ENCODE peak calls at places on chromosome 12, in seven cellular contexts. One of them, this sample, is unnamed.
A peak's percentile ranks its signal among the peaks of the same experiment; 100 is the strongest.

GRCh38 chr12:15001733-15002471 is 29.1 kb downstream of the PDE6H start:
- DNase-seq in CD8-positive, alpha-beta memory T cell: no peak
- DNase-seq in right atrium auricular region: peak; percentile 62
- DNase-seq in cardiac muscle cell: peak; percentile 77
- DNase-seq in aorta: peak; percentile 80
- DNase-seq in HepG2: peak; percentile 6
- DNase-seq in A549: no peak
- DNase-seq in this sample: no peak

GRCh38 chr12:3262466-3262865 is 185.3 kb downstream of the TSPAN9 start:
- DNase-seq in HepG2: no peak
- DNase-seq in right atrium auricular region: no peak
- DNase-seq in A549: no peak
- DNase-seq in CD8-positive, alpha-beta memory T cell: no peak
- DNase-seq in aorta: no peak
- DNase-seq in cardiac muscle cell: no peak
- DNase-seq in this sample: no peak

GRCh38 chr12:77855548-77855947 is 24.9 kb downstream of the NAV3 start:
- DNase-seq in CD8-positive, alpha-beta memory T cell: no peak
- DNase-seq in right atrium auricular region: no peak
- DNase-seq in cardiac muscle cell: no peak
- DNase-seq in HepG2: no peak
- DNase-seq in aorta: no peak
- DNase-seq in A549: no peak
- DNase-seq in this sample: no peak

GRCh38 chr12:7915911-7916403 is 20.0 kb downstream of the SLC2A3 start:
- DNase-seq in aorta: peak; percentile 74
- DNase-seq in HepG2: no peak
- DNase-seq in right atrium auricular region: no peak
- DNase-seq in CD8-positive, alpha-beta memory T cell: no peak
- DNase-seq in cardiac muscle cell: peak; percentile 12
- DNase-seq in A549: no peak
- DNase-seq in this sample: no peak

GRCh38 chr12:55068416-55069010 is 48.7 kb downstream of the NEUROD4 start:
- DNase-seq in HepG2: peak; percentile 30
- DNase-seq in cardiac muscle cell: peak; percentile 73
- DNase-seq in right atrium auricular region: no peak
- DNase-seq in aorta: no peak
- DNase-seq in CD8-positive, alpha-beta memory T cell: peak; percentile 34
- DNase-seq in A549: peak; percentile 68
- DNase-seq in this sample: no peak

GRCh38 chr12:108297424-108297823 is 41.7 kb downstream of the CMKLR1 start:
- DNase-seq in HepG2: no peak
- DNase-seq in right atrium auricular region: no peak
- DNase-seq in cardiac muscle cell: no peak
- DNase-seq in CD8-positive, alpha-beta memory T cell: no peak
- DNase-seq in aorta: no peak
- DNase-seq in A549: no peak
- DNase-seq in this sample: no peak

GRCh38 chr12:87930033-87930432 is 99.2 kb downstream of the C12orf50 start:
- DNase-seq in A549: no peak
- DNase-seq in right atrium auricular region: no peak
- DNase-seq in CD8-positive, alpha-beta memory T cell: no peak
- DNase-seq in HepG2: no peak
- DNase-seq in aorta: no peak
- DNase-seq in cardiac muscle cell: peak; percentile 43
- DNase-seq in this sample: no peak

GRCh38 chr12:130254476-130255276 is 83.0 kb upstream of the PIWIL1 start:
- DNase-seq in A549: no peak
- DNase-seq in cardiac muscle cell: no peak
- DNase-seq in aorta: no peak
- DNase-seq in CD8-positive, alpha-beta memory T cell: no peak
- DNase-seq in HepG2: no peak
- DNase-seq in right atrium auricular region: no peak
- DNase-seq in this sample: peak; percentile 33

GRCh38 chr12:11823043-11823442 is 173.6 kb downstream of the ETV6 start:
- DNase-seq in A549: no peak
- DNase-seq in right atrium auricular region: no peak
- DNase-seq in aorta: no peak
- DNase-seq in HepG2: no peak
- DNase-seq in cardiac muscle cell: peak; percentile 76
- DNase-seq in CD8-positive, alpha-beta memory T cell: no peak
- DNase-seq in this sample: no peak

GRCh38 chr12:81350309-81350708 is 272.4 kb downstream of the ACSS3 start:
- DNase-seq in right atrium auricular region: no peak
- DNase-seq in HepG2: no peak
- DNase-seq in cardiac muscle cell: peak; percentile 3
- DNase-seq in aorta: no peak
- DNase-seq in A549: no peak
- DNase-seq in CD8-positive, alpha-beta memory T cell: no peak
- DNase-seq in this sample: no peak

GRCh38 chr12:93785262-93786010 is 108.3 kb downstream of the CRADD start:
- DNase-seq in HepG2: peak; percentile 63
- DNase-seq in right atrium auricular region: peak; percentile 85
- DNase-seq in cardiac muscle cell: peak; percentile 94
- DNase-seq in CD8-positive, alpha-beta memory T cell: peak; percentile 30
- DNase-seq in A549: peak; percentile 96
- DNase-seq in aorta: no peak
- DNase-seq in this sample: no peak

GRCh38 chr12:11839093-11839641 is 189.7 kb downstream of the ETV6 start:
- DNase-seq in cardiac muscle cell: peak; percentile 85
- DNase-seq in A549: no peak
- DNase-seq in CD8-positive, alpha-beta memory T cell: no peak
- DNase-seq in HepG2: no peak
- DNase-seq in right atrium auricular region: peak; percentile 68
- DNase-seq in aorta: no peak
- DNase-seq in this sample: no peak

GRCh38 chr12:13596714-13597113 is 384.7 kb downstream of the GRIN2B start:
- DNase-seq in HepG2: no peak
- DNase-seq in right atrium auricular region: no peak
- DNase-seq in CD8-positive, alpha-beta memory T cell: no peak
- DNase-seq in A549: no peak
- DNase-seq in aorta: no peak
- DNase-seq in cardiac muscle cell: no peak
- DNase-seq in this sample: no peak

GRCh38 chr12:93616584-93617101 is 44.2 kb downstream of the SOCS2 start:
- DNase-seq in A549: peak; percentile 23
- DNase-seq in cardiac muscle cell: no peak
- DNase-seq in aorta: no peak
- DNase-seq in CD8-positive, alpha-beta memory T cell: no peak
- DNase-seq in HepG2: no peak
- DNase-seq in right atrium auricular region: no peak
- DNase-seq in this sample: no peak

GRCh38 chr12:121334513-121335343 is 17.5 kb downstream of the ANAPC5 start:
- DNase-seq in CD8-positive, alpha-beta memory T cell: peak; percentile 46
- DNase-seq in right atrium auricular region: no peak
- DNase-seq in aorta: no peak
- DNase-seq in cardiac muscle cell: peak; percentile 84
- DNase-seq in A549: peak; percentile 85
- DNase-seq in HepG2: peak; percentile 58
- DNase-seq in this sample: peak; percentile 48

DNA sequence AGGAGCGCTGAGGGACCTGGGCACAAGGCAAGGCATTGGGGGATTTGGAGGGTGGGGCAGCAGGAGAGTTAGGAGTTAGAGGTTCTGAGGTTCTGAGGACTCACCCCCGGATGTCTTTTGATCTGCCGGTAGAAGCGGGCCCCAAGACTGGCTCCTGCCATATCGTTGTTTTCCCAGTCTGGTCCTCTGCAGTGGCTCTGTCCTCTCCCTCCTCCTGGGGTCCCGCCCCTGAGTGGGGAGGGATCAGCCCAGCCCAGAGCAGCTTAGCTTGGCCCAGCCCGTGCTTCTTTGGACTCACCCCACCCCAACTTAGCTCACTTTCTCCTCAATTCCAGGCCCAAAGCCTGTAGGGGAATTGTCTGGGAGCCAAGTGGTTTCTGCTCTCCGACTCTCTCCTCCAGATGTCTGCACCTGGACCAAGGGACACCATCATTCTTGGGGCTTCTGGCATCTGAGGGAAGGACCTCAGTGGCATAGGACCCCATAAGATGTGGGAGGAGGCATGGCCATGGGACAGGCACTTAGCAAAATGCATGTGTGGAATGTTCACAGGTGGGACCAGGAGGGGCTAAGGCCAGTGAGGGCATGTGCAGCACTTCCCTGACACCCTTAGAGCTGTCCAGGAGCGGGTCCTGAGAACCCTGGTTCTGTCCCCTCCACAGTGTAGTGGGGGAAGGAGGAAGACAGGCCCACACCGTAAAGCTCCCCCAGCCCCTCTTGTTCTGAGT is 7.6 kb downstream of the SHMT2 start:
- DNase-seq in aorta: peak; percentile 81
- DNase-seq in cardiac muscle cell: no peak
- DNase-seq in A549: no peak
- DNase-seq in CD8-positive, alpha-beta memory T cell: no peak
- DNase-seq in right atrium auricular region: no peak
- DNase-seq in HepG2: no peak
- DNase-seq in this sample: no peak
- H3K27ac ChIP-seq in aorta: no peak overlapping the region
- H3K27ac ChIP-seq in cardiac muscle cell: no peak overlapping the region
- H3K27ac ChIP-seq in A549: no peak overlapping the region
- H3K27ac ChIP-seq in CD8-positive, alpha-beta memory T cell: no peak overlapping the region
- H3K27ac ChIP-seq in right atrium auricular region: no peak overlapping the region
- H3K27ac ChIP-seq in HepG2: no peak overlapping the region
- H3K27ac ChIP-seq in this sample: peak overlapping the region; percentile 24

GRCh38 chr12:47718531-47718930 is 6.8 kb downstream of the ENDOU start:
- DNase-seq in HepG2: no peak
- DNase-seq in A549: no peak
- DNase-seq in cardiac muscle cell: no peak
- DNase-seq in right atrium auricular region: peak; percentile 11
- DNase-seq in aorta: no peak
- DNase-seq in CD8-positive, alpha-beta memory T cell: no peak
- DNase-seq in this sample: no peak
- H3K27ac ChIP-seq in HepG2: no peak overlapping the region
- H3K27ac ChIP-seq in A549: no peak overlapping the region
- H3K27ac ChIP-seq in cardiac muscle cell: peak overlapping the region; percentile 91
- H3K27ac ChIP-seq in right atrium auricular region: peak overlapping the region; percentile 84
- H3K27ac ChIP-seq in aorta: no peak overlapping the region
- H3K27ac ChIP-seq in CD8-positive, alpha-beta memory T cell: no peak overlapping the region
- H3K27ac ChIP-seq in this sample: peak overlapping the region; percentile 91

DNA sequence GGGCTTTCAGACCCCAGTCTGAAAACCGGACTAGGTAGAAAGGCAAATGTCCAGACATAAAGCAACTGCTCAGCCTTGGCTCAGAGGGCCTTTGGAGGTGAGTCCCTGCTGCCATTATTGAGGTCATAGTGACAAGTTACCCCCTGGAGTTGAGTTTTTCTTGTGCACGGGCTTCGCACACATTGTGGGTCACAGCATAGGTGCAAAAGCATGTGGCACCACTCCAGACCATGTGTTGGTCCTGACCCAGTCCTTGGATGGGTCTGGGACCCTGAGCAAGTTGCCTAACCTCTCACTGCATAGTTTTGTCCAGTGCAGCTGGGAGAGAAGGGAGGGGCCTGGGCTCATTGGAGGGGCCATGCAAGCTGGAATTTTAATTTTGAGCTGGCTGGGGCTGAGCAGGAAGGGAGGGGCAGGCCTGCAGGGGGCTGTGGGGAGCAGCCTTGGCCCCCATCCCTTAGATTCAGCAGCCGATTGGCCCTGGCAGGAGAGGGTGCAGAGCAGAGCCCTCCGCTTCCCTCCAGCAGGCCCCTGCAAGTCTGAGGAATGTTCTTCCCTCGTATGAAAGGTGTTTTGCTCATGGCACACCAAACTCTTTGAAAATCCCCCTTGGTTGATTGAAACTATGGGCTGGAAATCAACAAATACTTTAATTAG is 4.2 kb upstream of the KRT5 start:
- DNase-seq in CD8-positive, alpha-beta memory T cell: no peak
- DNase-seq in A549: no peak
- DNase-seq in HepG2: no peak
- DNase-seq in cardiac muscle cell: no peak
- DNase-seq in aorta: no peak
- DNase-seq in right atrium auricular region: peak; percentile 46
- DNase-seq in this sample: no peak
- H3K27ac ChIP-seq in CD8-positive, alpha-beta memory T cell: no peak overlapping the region
- H3K27ac ChIP-seq in A549: no peak overlapping the region
- H3K27ac ChIP-seq in HepG2: no peak overlapping the region
- H3K27ac ChIP-seq in cardiac muscle cell: no peak overlapping the region
- H3K27ac ChIP-seq in aorta: no peak overlapping the region
- H3K27ac ChIP-seq in right atrium auricular region: no peak overlapping the region
- H3K27ac ChIP-seq in this sample: no peak overlapping the region

DNA sequence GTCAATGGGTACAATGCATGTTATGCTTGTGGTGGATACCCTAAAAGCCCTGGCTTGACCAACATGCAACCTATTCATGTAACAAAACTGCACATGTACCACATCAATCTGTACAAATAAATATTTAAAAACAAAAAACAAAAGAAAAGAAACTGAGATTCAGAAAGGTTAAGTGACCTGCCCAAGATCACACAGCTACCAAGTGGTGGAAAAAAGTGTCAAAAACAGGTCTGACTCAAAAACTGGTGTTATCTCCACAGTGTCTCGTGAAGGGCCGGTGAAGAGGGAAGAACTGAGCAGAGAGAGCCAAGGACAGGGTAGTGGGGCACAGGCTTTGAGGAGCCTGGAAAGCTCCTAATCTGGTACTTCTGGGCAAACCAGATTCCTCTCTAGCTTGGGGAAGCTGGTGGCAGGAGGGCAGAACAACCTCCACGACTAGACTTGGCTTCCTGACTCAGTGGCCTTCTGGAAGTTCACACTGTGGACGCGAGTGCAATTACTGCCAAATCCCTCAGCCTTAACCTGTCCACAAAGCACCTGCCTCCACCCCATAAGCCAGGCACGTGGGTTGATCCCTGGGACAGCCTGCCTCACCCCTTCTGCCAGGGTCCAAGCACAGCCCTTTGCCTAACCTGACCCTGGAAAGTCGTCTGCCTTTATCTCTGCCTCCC is 15.6 kb downstream of the ZBTB39 start:
- DNase-seq in HepG2: no peak
- DNase-seq in right atrium auricular region: no peak
- DNase-seq in aorta: no peak
- DNase-seq in CD8-positive, alpha-beta memory T cell: no peak
- DNase-seq in cardiac muscle cell: no peak
- DNase-seq in A549: no peak
- DNase-seq in this sample: no peak
- H3K27ac ChIP-seq in HepG2: no peak overlapping the region
- H3K27ac ChIP-seq in right atrium auricular region: no peak overlapping the region
- H3K27ac ChIP-seq in aorta: no peak overlapping the region
- H3K27ac ChIP-seq in CD8-positive, alpha-beta memory T cell: peak overlapping the region; percentile 14
- H3K27ac ChIP-seq in cardiac muscle cell: no peak overlapping the region
- H3K27ac ChIP-seq in A549: no peak overlapping the region
- H3K27ac ChIP-seq in this sample: peak overlapping the region; percentile 31

GRCh38 chr12:22982635-22983034 is 357.7 kb downstream of the ETNK1 start:
- DNase-seq in HepG2: no peak
- DNase-seq in CD8-positive, alpha-beta memory T cell: no peak
- DNase-seq in A549: no peak
- DNase-seq in right atrium auricular region: no peak
- DNase-seq in aorta: no peak
- DNase-seq in cardiac muscle cell: no peak
- DNase-seq in this sample: no peak

GRCh38 chr12:22981711-22982110 is 356.7 kb downstream of the ETNK1 start:
- DNase-seq in cardiac muscle cell: peak; percentile 44
- DNase-seq in A549: peak; percentile 16
- DNase-seq in HepG2: no peak
- DNase-seq in CD8-positive, alpha-beta memory T cell: no peak
- DNase-seq in right atrium auricular region: no peak
- DNase-seq in aorta: no peak
- DNase-seq in this sample: no peak

GRCh38 chr12:22979854-22980253 is 354.9 kb downstream of the ETNK1 start:
- DNase-seq in HepG2: no peak
- DNase-seq in cardiac muscle cell: no peak
- DNase-seq in CD8-positive, alpha-beta memory T cell: no peak
- DNase-seq in right atrium auricular region: no peak
- DNase-seq in A549: no peak
- DNase-seq in aorta: no peak
- DNase-seq in this sample: no peak

GRCh38 chr12:22974865-22975264 is 349.9 kb downstream of the ETNK1 start:
- DNase-seq in HepG2: peak; percentile 13
- DNase-seq in cardiac muscle cell: peak; percentile 85
- DNase-seq in A549: peak; percentile 64
- DNase-seq in CD8-positive, alpha-beta memory T cell: no peak
- DNase-seq in aorta: no peak
- DNase-seq in right atrium auricular region: no peak
- DNase-seq in this sample: no peak

GRCh38 chr12:22978962-22979361 is 354.0 kb downstream of the ETNK1 start:
- DNase-seq in CD8-positive, alpha-beta memory T cell: no peak
- DNase-seq in A549: no peak
- DNase-seq in right atrium auricular region: no peak
- DNase-seq in HepG2: no peak
- DNase-seq in cardiac muscle cell: peak; percentile 90
- DNase-seq in aorta: no peak
- DNase-seq in this sample: no peak
- H3K27ac ChIP-seq in CD8-positive, alpha-beta memory T cell: no peak overlapping the region
- H3K27ac ChIP-seq in A549: no peak overlapping the region
- H3K27ac ChIP-seq in right atrium auricular region: no peak overlapping the region
- H3K27ac ChIP-seq in HepG2: no peak overlapping the region
- H3K27ac ChIP-seq in cardiac muscle cell: no peak overlapping the region
- H3K27ac ChIP-seq in aorta: no peak overlapping the region
- H3K27ac ChIP-seq in this sample: no peak overlapping the region